ENCODE peak calls at places on chromosomes 1 and 21, in nine cellular contexts. D is cardiac muscle cell; H is H9; B is A549; G is psoas muscle; Q is CD8-positive, alpha-beta T cell; M is astrocyte; I is ovary; E is AG04450. U is an unnamed sample.

GRCh38 chr1:149936076-149936991 is at the start of gene MTMR11:
- DNase-seq in E (no peak), H (no peak), B (peak), Q (no peak), M (no peak), G (no peak), I (peak), D (no peak), U (peak)

GRCh38 chr1:246533371-246533905 is 26.4 kb upstream of the SMYD3 start:
- DNase-seq in G (no peak), B (no peak), E (no peak), H (no peak), Q (no peak), D (no peak), I (no peak), M (no peak), U (no peak)

GRCh38 chr1:2840036-2840809 is 38.7 kb upstream of the TTC34 start:
- DNase-seq in D (no peak), M (no peak), I (no peak), H (no peak), B (no peak), E (no peak), G (no peak), Q (peak), U (no peak)

GRCh38 chr1:238465449-238465848 is 574.7 kb upstream of the ZP4 start:
- DNase-seq in H (no peak), Q (no peak), M (peak), B (no peak), G (no peak), E (no peak), I (no peak), D (no peak), U (no peak)

GRCh38 chr1:101203812-101204540 is 32.8 kb upstream of the S1PR1 start:
- DNase-seq in H (no peak), B (no peak), M (peak), E (no peak), I (no peak), G (no peak), Q (no peak), D (peak), U (no peak)

GRCh38 chr1:44030606-44031050 is 634 bp downstream of the SLC6A9 start:
- DNase-seq in I (peak), M (peak), G (no peak), Q (no peak), E (no peak), D (peak), H (peak), B (peak), U (peak)

GRCh38 chr1:30763654-30764248 is 6.2 kb upstream of the LAPTM5 start:
- DNase-seq in E (no peak), G (peak), D (no peak), B (no peak), M (peak), H (no peak), Q (no peak), I (no peak), U (no peak)

GRCh38 chr21:37064841-37065240 is 8.0 kb downstream of the PIGP start:
- DNase-seq in I (no peak), B (no peak), E (no peak), D (no peak), Q (no peak), M (no peak), H (no peak), G (no peak), U (no peak)

GRCh38 chr1:22531251-22531650 is 32.0 kb upstream of the EPHA8 start:
- DNase-seq in B (no peak), E (no peak), H (no peak), G (peak), D (no peak), I (no peak), M (no peak), Q (no peak), U (no peak)

GRCh38 chr1:41900611-41901444 is 17.9 kb downstream of the HIVEP3 start:
- DNase-seq in E (no peak), G (no peak), H (no peak), D (no peak), M (peak), Q (no peak), I (no peak), B (peak), U (peak)

GRCh38 chr1:219296430-219296850 is 122.8 kb downstream of the LYPLAL1 start:
- DNase-seq in B (no peak), M (peak), Q (no peak), D (no peak), H (no peak), I (no peak), E (no peak), G (no peak), U (no peak)

GRCh38 chr1:17635811-17636210 is 96.3 kb downstream of the ARHGEF10L start:
- DNase-seq in I (no peak), E (no peak), B (no peak), D (no peak), G (no peak), M (no peak), Q (no peak), H (no peak), U (no peak)

GRCh38 chr1:60876952-60877351 is 205.4 kb upstream of the NFIA start:
- DNase-seq in E (no peak), H (no peak), B (no peak), Q (no peak), G (no peak), I (no peak), M (no peak), D (no peak), U (no peak)

GRCh38 chr1:25550155-25550506 is 6.7 kb downstream of the LDLRAP1 start:
- DNase-seq in M (peak), H (no peak), Q (no peak), G (no peak), B (no peak), E (no peak), I (no peak), D (no peak), U (no peak)

GRCh38 chr1:152543808-152544207 is 22.8 kb downstream of the LCE3E start:
- DNase-seq in M (no peak), I (no peak), B (peak), H (no peak), E (no peak), D (no peak), Q (no peak), G (no peak), U (peak)

GRCh38 chr1:157286096-157286495 is 147.9 kb upstream of the ETV3 start:
- DNase-seq in H (peak), B (no peak), I (no peak), E (no peak), Q (no peak), D (no peak), G (no peak), M (no peak), U (no peak)

GRCh38 chr21:14453964-14454641 is 71.2 kb upstream of the HSPA13 start:
- DNase-seq in I (no peak), B (no peak), M (no peak), H (no peak), G (no peak), Q (no peak), D (peak), E (no peak), U (no peak)

GRCh38 chr1:110188116-110188618 is 21.9 kb upstream of the KCNC4 start:
- DNase-seq in Q (no peak), E (no peak), G (peak), M (no peak), D (no peak), B (no peak), I (no peak), H (no peak), U (peak)

GRCh38 chr1:226496616-226497015 is 51.9 kb upstream of the STUM start:
- DNase-seq in M (no peak), G (no peak), I (no peak), B (no peak), Q (no peak), D (no peak), H (peak), E (no peak), U (no peak)

GRCh38 chr1:228145498-228146425 is 4.0 kb upstream of the GJC2 start:
- DNase-seq in G (no peak), I (peak), E (no peak), Q (no peak), B (no peak), D (no peak), M (no peak), H (no peak), U (no peak)

GRCh38 chr1:228148196-228148861 is 1.4 kb upstream of the GJC2 start:
- DNase-seq in M (no peak), Q (no peak), E (no peak), I (peak), B (no peak), G (peak), D (no peak), H (peak), U (peak)

GRCh38 chr1:228147768-228148167 is 2.0 kb upstream of the GJC2 start:
- DNase-seq in Q (no peak), B (no peak), I (peak), G (no peak), E (no peak), D (no peak), M (no peak), H (no peak), U (no peak)

GRCh38 chr1:228148971-228149340 is 774 bp upstream of the GJC2 start:
- DNase-seq in G (peak), H (no peak), D (no peak), M (no peak), Q (no peak), I (peak), E (no peak), B (no peak), U (peak)

GRCh38 chr1:228146761-228147693 is 2.7 kb upstream of the GJC2 start:
- DNase-seq in H (no peak), B (no peak), Q (no peak), M (no peak), D (no peak), G (peak), E (no peak), I (peak), U (no peak)
- H3K27ac ChIP-seq in H (no peak), B (no peak), Q (no peak), M (no peak), D (no peak), G (no peak), E (no peak), I (no peak), U (peak)

GRCh38 chr1:235079443-235079967 is 49.1 kb downstream of the TOMM20 start:
- DNase-seq in B (peak), I (no peak), E (no peak), D (no peak), Q (no peak), H (peak), G (peak), M (peak), U (peak)
- TF ChIP-seq CTCF in B (no peak), I (no peak), E (no peak), D (no peak), Q (no peak), H (no peak), G (no peak), M (no peak), U (no peak)

GRCh38 chr21:16388291-16388690 is 658.5 kb downstream of the USP25 start:
- DNase-seq in G (no peak), M (no peak), E (no peak), I (no peak), B (no peak), H (no peak), Q (no peak), D (no peak), U (no peak)
- H3K27ac ChIP-seq in G (no peak), M (no peak), E (no peak), I (no peak), B (no peak), H (no peak), Q (no peak), D (no peak), U (no peak)

GRCh38 chr1:181135462-181135781 is 46.9 kb downstream of the IER5 start:
- DNase-seq in E (no peak), I (no peak), M (no peak), Q (no peak), D (no peak), B (peak), G (no peak), H (no peak), U (no peak)
- TF ChIP-seq CTCF in E (peak), I (no peak), M (peak), Q (peak), D (peak), B (peak), G (peak), H (peak), U (no peak)

GRCh38 chr1:213110349-213111300 is 59.6 kb downstream of the RPS6KC1 start:
- DNase-seq in M (no peak), D (no peak), Q (no peak), G (no peak), E (no peak), I (no peak), B (no peak), H (no peak), U (no peak)
- H3K27ac ChIP-seq in M (no peak), D (no peak), Q (no peak), G (no peak), E (no peak), I (no peak), B (no peak), H (no peak), U (no peak)

DNA sequence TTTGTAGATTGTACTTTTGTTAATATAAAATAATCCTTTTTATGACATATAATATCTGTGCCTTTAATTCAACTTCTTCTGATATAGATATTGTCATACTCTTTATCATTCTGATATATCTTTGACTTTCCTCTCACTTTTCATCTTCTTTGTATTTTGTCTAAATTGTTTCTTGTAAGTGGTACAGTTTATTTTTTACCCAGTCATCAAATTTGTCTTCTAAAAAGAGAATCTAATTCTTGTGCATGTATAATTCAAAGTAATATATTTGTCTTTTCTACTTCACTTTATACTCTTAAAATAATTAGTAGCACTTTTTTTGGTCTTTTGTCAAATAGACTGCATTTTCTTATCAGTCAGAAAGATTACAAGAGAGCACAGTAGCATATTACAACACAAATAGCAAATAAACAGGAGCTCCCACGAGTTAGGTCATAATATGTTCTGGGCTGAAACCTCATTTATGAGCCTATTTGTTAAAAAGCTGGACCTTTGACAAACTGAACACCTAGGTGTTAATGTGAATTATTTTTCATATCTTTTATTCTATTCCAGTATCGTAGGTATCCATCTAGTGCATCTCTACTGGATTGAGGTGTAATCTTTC is 379.7 kb upstream of the B3GALT2 start:
- DNase-seq in I (no peak), B (no peak), D (no peak), G (no peak), E (no peak), M (no peak), Q (no peak), H (no peak), U (no peak)
- TF ChIP-seq CTCF in I (no peak), B (no peak), D (no peak), G (no peak), E (no peak), M (no peak), Q (no peak), H (no peak), U (no peak)

DNA sequence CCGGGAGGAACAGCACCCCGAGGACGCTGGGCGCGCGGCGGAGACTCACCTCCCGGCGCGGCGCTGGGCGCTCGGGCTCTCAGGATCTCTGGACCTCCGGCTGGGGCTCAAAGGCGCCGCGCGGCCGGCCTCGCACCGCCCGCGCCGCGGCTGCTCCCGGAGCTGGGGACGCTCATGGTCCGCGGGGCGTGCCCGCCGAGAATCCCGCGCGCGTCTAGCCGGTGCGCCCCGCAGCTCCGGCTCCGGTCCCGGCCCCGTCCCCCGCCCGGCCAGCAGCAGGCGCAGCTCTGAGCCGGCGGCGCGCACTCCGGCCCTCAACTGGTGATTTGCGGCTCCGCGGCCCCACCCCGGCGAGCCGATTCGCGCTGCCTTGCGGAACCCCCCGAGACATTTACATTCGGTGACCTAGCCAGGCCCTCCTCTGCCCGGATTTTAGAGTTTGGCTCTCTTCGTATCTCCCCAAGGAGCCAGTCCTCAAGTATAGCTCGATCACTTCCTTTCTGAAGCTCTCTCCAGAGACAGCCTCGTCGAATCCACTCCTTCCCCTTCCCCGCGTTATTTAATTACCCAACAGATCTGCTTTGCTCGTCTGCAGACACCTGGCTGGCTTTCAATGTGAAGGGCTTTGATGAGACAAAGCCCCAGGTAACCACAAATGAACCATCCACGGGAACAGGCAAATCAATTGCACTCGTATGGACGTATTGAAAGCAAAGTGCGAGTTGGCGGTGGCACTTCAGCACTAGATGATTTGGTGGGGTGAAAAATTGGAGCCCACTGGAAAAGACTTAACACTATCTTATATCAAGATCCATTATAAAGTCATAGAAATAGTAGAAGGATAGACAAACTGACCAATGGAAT is at the start of gene BCAR3:
- DNase-seq in B (peak), M (peak), D (peak), I (peak), E (no peak), H (peak), G (peak), Q (no peak), U (peak)
- H3K27ac ChIP-seq in B (peak), M (peak), D (no peak), I (peak), E (peak), H (no peak), G (peak), Q (no peak), U (peak)

GRCh38 chr21:34092241-34092921 is 19.0 kb downstream of the MRPS6 start:
- DNase-seq in E (no peak), M (no peak), H (no peak), I (no peak), B (no peak), D (peak), G (no peak), Q (no peak), U (no peak)

GRCh38 chr21:34093083-34093482 is 19.7 kb downstream of the MRPS6 start:
- DNase-seq in I (no peak), G (no peak), H (no peak), M (no peak), D (no peak), E (no peak), B (no peak), Q (no peak), U (no peak)

GRCh38 chr21:34091032-34091431 is 17.7 kb downstream of the MRPS6 start:
- DNase-seq in M (no peak), H (no peak), I (no peak), B (no peak), G (no peak), Q (no peak), D (no peak), E (no peak), U (no peak)

GRCh38 chr21:34088752-34089151 is 15.4 kb downstream of the MRPS6 start:
- DNase-seq in E (no peak), H (no peak), D (no peak), B (no peak), I (no peak), Q (no peak), M (no peak), G (no peak), U (no peak)

DNA sequence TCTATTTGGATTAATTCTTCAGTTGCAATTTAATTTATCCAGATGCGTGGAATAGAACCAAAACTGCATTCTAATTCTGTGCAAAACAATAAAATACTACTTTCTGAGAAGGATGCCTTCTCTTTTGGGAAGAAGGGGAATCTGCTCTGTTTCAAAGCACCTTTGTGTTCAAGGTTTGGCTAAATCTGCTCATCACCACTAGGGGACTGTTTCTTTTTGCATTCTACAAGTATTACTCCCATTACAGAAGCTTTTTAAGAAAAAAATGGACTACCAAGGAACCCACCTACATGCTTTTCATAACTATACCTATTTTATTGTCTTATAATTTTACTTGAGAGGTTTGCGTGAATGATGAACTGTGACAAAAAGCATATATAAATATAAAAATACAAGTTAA is 18.2 kb downstream of the MRPS6 start:
- DNase-seq in E (no peak), M (no peak), G (no peak), I (no peak), D (no peak), B (no peak), H (no peak), Q (no peak), U (no peak)
- TF ChIP-seq CTCF in E (peak), M (peak), G (peak), I (no peak), D (peak), B (no peak), H (peak), Q (peak), U (peak)

GRCh38 chr1:31798433-31799195 is 17.2 kb downstream of the SPOCD1 start:
- DNase-seq in Q (no peak), D (no peak), B (peak), G (peak), I (no peak), H (no peak), E (peak), M (peak), U (peak)

GRCh38 chr1:31797216-31797615 is 18.6 kb downstream of the SPOCD1 start:
- DNase-seq in H (no peak), G (peak), E (no peak), M (no peak), B (no peak), I (no peak), Q (no peak), D (no peak), U (no peak)

GRCh38 chr1:31796707-31797106 is 19.1 kb downstream of the SPOCD1 start:
- DNase-seq in Q (no peak), I (no peak), M (peak), E (no peak), D (no peak), H (no peak), B (no peak), G (peak), U (no peak)

GRCh38 chr1:31799196-31799894 is 16.5 kb downstream of the SPOCD1 start:
- DNase-seq in B (no peak), M (no peak), E (no peak), I (no peak), H (no peak), D (no peak), Q (no peak), G (peak), U (no peak)

DNA sequence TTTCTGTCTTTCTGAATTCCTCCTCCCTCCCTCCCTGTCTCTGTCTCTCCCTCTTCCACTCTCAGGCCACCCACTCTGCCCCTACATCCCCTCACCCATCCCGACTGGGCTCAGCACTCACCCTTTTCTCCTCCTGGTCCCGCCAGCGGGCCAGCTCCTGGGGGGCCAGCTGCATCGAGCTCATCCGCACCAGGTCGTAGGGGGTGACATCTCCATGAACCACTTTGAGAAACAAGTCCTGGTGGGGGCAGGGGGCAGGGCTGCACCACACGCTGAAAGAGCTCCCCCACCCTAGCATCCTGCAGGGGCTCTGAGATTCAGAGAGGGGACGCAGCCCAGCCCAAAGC is 17.8 kb downstream of the SPOCD1 start:
- DNase-seq in H (no peak), M (no peak), G (peak), I (no peak), D (no peak), Q (no peak), B (no peak), E (no peak), U (no peak)
- H3K27ac ChIP-seq in H (no peak), M (peak), G (no peak), I (no peak), D (no peak), Q (no peak), B (peak), E (peak), U (peak)

GRCh38 chr1:172401907-172402306 is 18.6 kb upstream of the C1orf105 start:
- DNase-seq in G (no peak), H (peak), Q (no peak), E (no peak), I (no peak), M (no peak), D (peak), B (peak), U (no peak)
- TF ChIP-seq CTCF in G (no peak), H (peak), Q (no peak), E (no peak), I (no peak), M (no peak), D (peak), B (no peak), U (no peak)

U was measured in RWPE1.